ENCODE peak calls at places on chromosomes 12 and 14, in six cellular contexts. V, Y, E, A, O and T are unnamed samples.

GRCh38 chr14:68285421-68286179 is 466.0 kb downstream of the RAD51B start:
- DNase-seq in V (no peak), Y (no peak), E (no peak), A (no peak), O (no peak), T (no peak)

GRCh38 chr12:49541140-49541861 is 2.5 kb downstream of the KCNH3 start:
- DNase-seq in V (no peak), Y (no peak), E (no peak), A (no peak), O (no peak), T (no peak)

GRCh38 chr12:71787574-71787973 is 32.9 kb downstream of the RAB21 start:
- DNase-seq in V (no peak), Y (no peak), E (no peak), A (no peak), O (no peak), T (no peak)

GRCh38 chr12:71371132-71371531 is 68.5 kb upstream of the LGR5 start:
- DNase-seq in V (no peak), Y (no peak), E (no peak), A (no peak), O (no peak), T (no peak)

GRCh38 chr14:59321184-59321952 is 132.9 kb downstream of the DAAM1 start:
- DNase-seq in V (no peak), Y (peak), E (no peak), A (peak), O (no peak), T (no peak)

GRCh38 chr12:89016970-89017778 is 335.1 kb downstream of the DUSP6 start:
- DNase-seq in V (peak), Y (peak), E (no peak), A (peak), O (no peak), T (no peak)

GRCh38 chr14:31998220-31998559 is 78.9 kb upstream of the ARHGAP5 start:
- DNase-seq in V (no peak), Y (no peak), E (no peak), A (no peak), O (no peak), T (no peak)

GRCh38 chr12:16473610-16474326 is 126.3 kb downstream of the MGST1 start:
- DNase-seq in V (no peak), Y (peak), E (no peak), A (peak), O (no peak), T (no peak)

GRCh38 chr12:85920324-85920947 is 46.3 kb downstream of the NTS start:
- DNase-seq in V (no peak), Y (peak), E (no peak), A (peak), O (no peak), T (no peak)

GRCh38 chr12:128418944-128419343 is 152.0 kb downstream of the TMEM132C start:
- DNase-seq in V (no peak), Y (no peak), E (no peak), A (no peak), O (no peak), T (no peak)

GRCh38 chr12:513446-513845 is 53.7 kb downstream of the B4GALNT3 start:
- DNase-seq in V (no peak), Y (no peak), E (no peak), A (no peak), O (no peak), T (no peak)

GRCh38 chr12:51521554-51522276 is 69.3 kb upstream of the SCN8A start:
- DNase-seq in V (no peak), Y (peak), E (no peak), A (peak), O (no peak), T (no peak)

GRCh38 chr12:67927815-67928214 is 61.4 kb upstream of the IFNG-AS1 start:
- DNase-seq in V (no peak), Y (no peak), E (no peak), A (no peak), O (no peak), T (no peak)

GRCh38 chr12:104566244-104566993 is 109.7 kb downstream of the CHST11 start:
- DNase-seq in V (no peak), Y (no peak), E (no peak), A (no peak), O (no peak), T (no peak)

GRCh38 chr14:49623941-49624806 is 3.6 kb downstream of the MGAT2 start:
- DNase-seq in V (no peak), Y (no peak), E (peak), A (no peak), O (no peak), T (no peak)

GRCh38 chr12:75623631-75624118 is 112.3 kb upstream of the KRR1 start:
- DNase-seq in V (no peak), Y (peak), E (peak), A (peak), O (peak), T (no peak)

GRCh38 chr14:51014086-51014485 is 69.8 kb upstream of the PYGL start:
- DNase-seq in V (no peak), Y (peak), E (no peak), A (peak), O (no peak), T (no peak)

GRCh38 chr12:20339060-20339459 is 29.3 kb upstream of the PDE3A start:
- DNase-seq in V (no peak), Y (no peak), E (no peak), A (no peak), O (no peak), T (no peak)

GRCh38 chr12:65510584-65511050 is 232.1 kb downstream of the MSRB3 start:
- DNase-seq in V (peak), Y (peak), E (no peak), A (no peak), O (peak), T (no peak)

GRCh38 chr14:95255487-95255886 is 64.2 kb downstream of the CLMN start:
- DNase-seq in V (no peak), Y (peak), E (no peak), A (peak), O (peak), T (no peak)

GRCh38 chr14:69354383-69355154 is 43.5 kb downstream of the ERH start:
- DNase-seq in V (no peak), Y (no peak), E (no peak), A (peak), O (no peak), T (no peak)

GRCh38 chr12:109730306-109731145 is 16.9 kb downstream of the FAM222A start:
- DNase-seq in V (no peak), Y (no peak), E (no peak), A (no peak), O (peak), T (no peak)

GRCh38 chr14:69263364-69263763 is 3.4 kb downstream of the GALNT16 start:
- DNase-seq in V (no peak), Y (peak), E (no peak), A (peak), O (peak), T (peak)

GRCh38 chr14:45698462-45699134 is 445.6 kb upstream of the MIS18BP1 start:
- DNase-seq in V (no peak), Y (no peak), E (no peak), A (no peak), O (no peak), T (no peak)

GRCh38 chr14:24389266-24389855 is 9.4 kb upstream of the NYNRIN start:
- DNase-seq in V (no peak), Y (no peak), E (no peak), A (peak), O (no peak), T (no peak)

GRCh38 chr12:72271401-72271740 is 799 bp upstream of the TRHDE start:
- DNase-seq in V (peak), Y (peak), E (no peak), A (peak), O (no peak), T (no peak)

GRCh38 chr14:75981826-75982723 is at the start of gene TGFB3:
- DNase-seq in V (peak), Y (peak), E (peak), A (peak), O (peak), T (peak)

GRCh38 chr12:75690556-75690955 is 179.1 kb upstream of the KRR1 start:
- DNase-seq in V (no peak), Y (peak), E (peak), A (peak), O (no peak), T (no peak)

GRCh38 chr14:50260511-50260910 is 29.1 kb upstream of the SOS2 start:
- DNase-seq in V (no peak), Y (peak), E (no peak), A (peak), O (no peak), T (no peak)

GRCh38 chr14:89702151-89702936 is 252.2 kb downstream of the EFCAB11 start:
- DNase-seq in V (no peak), Y (peak), E (no peak), A (peak), O (peak), T (no peak)

GRCh38 chr14:60094306-60094897 is 2.7 kb downstream of the PCNX4 start:
- DNase-seq in V (no peak), Y (peak), E (no peak), A (peak), O (no peak), T (no peak)

GRCh38 chr14:68961781-68962584 is 17.1 kb downstream of the ACTN1 start:
- DNase-seq in V (no peak), Y (peak), E (peak), A (peak), O (peak), T (no peak)

GRCh38 chr12:9750276-9751203 is 10.2 kb downstream of the CD69 start:
- DNase-seq in V (peak), Y (peak), E (peak), A (peak), O (no peak), T (no peak)

GRCh38 chr12:123043536-123044001 is 63.1 kb downstream of the ARL6IP4 start:
- DNase-seq in V (peak), Y (peak), E (peak), A (peak), O (peak), T (no peak)

GRCh38 chr12:96198970-96199369 is 4.8 kb downstream of the ELK3 start:
- DNase-seq in V (no peak), Y (peak), E (no peak), A (peak), O (no peak), T (no peak)

GRCh38 chr14:36946872-36947271 is 225.5 kb downstream of the SLC25A21 start:
- DNase-seq in V (no peak), Y (no peak), E (no peak), A (no peak), O (no peak), T (no peak)

GRCh38 chr14:59301354-59301753 is 112.9 kb downstream of the DAAM1 start:
- DNase-seq in V (no peak), Y (no peak), E (no peak), A (no peak), O (no peak), T (no peak)

GRCh38 chr14:93751946-93752660 is 36.2 kb downstream of the PRIMA1 start:
- DNase-seq in V (no peak), Y (no peak), E (no peak), A (no peak), O (peak), T (no peak)
- TF ChIP-seq CTCF in V (no peak), Y (no peak), E (no peak), A (no peak), O (no peak), T (no peak)

DNA sequence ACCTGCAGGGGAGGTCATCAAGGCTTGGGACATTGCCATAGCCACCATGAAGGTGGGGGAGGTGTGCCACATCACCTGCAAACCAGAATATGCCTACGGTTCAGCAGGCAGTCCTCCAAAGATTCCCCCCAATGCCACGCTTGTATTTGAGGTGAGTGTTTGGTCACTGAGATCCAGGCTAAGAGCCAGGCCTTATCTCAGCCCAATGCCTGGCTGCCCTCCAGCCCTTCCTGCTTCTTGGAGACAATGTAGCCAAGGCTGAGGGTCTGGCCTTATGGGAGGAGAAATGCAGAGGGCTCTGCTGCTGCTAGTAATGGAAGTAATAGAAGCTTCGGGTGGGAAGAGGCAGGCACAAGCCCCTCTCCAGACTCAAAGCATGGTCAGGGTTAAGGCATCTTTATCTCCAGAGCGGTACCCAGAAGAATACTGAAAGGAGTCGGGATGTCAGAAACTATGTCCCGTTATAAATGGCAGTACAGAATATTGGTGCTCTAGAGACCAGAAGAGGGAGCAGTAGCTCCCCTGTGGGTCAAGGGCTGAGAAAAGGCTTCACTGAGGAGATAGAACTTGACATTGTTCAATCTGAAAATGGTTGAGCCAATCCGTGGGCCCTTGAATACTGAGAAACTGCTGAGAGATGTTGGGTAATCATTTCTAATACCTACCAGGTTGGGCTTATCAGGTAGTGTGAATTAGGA is 3.1 kb downstream of the FKBP4 start:
- DNase-seq in V (no peak), Y (no peak), E (no peak), A (no peak), O (peak), T (no peak)
- TF ChIP-seq CTCF in V (no peak), Y (peak), E (no peak), A (peak), O (peak), T (no peak)

DNA sequence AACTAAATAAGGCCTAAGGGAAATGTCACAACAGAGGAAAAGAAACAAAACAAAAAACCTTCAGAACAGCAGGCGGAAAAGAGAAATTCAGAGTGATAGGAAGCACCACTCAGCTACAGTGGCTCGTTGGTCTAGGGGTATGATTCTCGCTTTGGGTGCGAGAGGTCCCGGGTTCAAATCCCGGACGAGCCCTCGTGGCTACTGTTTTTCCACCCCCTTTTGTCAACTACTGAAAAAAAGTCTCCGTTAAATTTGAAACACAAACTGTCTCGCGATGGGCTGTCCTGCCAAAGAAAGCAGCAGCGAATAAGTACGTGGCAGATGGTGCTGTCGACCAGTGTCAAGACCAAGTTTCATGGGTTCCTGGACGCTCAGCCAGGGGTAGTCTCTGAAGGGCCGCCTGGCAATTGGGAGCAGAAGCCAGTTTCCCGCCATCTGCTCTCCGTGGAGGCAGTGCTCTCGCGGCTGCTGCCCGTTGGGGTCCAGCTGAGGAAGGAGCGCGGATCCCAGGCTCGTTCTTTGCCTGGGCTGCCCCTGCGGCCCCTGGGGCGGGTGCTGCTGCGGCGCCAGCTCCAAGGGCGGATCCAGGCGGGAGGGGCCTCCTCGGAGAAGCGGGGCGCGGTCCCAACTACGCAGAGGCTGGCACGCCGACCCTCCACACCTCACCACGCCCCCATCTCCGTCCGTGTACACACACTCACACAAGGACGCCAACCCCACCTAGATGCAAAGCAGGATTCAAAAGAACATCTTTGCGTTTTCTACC is at the start of gene RNASE4:
- DNase-seq in V (peak), Y (peak), E (peak), A (peak), O (peak), T (peak)
- TF ChIP-seq CTCF in V (no peak), Y (no peak), E (no peak), A (no peak), O (no peak), T (no peak)

GRCh38 chr12:103524238-103524875 is 28.6 kb upstream of the C12orf42 start:
- DNase-seq in V (no peak), Y (no peak), E (no peak), A (no peak), O (no peak), T (no peak)
- TF ChIP-seq CTCF in V (no peak), Y (no peak), E (no peak), A (no peak), O (no peak), T (no peak)

GRCh38 chr12:120181991-120182631 is 12.4 kb downstream of the GCN1 start:
- DNase-seq in V (no peak), Y (peak), E (no peak), A (peak), O (no peak), T (no peak)
- TF ChIP-seq CTCF in V (peak), Y (no peak), E (peak), A (no peak), O (no peak), T (no peak)